ENCODE peak calls at places on chromosomes 13 and 19, in five cellular contexts. V is fibroblast of lung, P is gastrocnemius medialis, X is glutamatergic neuron, L is fibroblast of pulmonary artery. S is an unnamed sample.
A peak's percentile ranks its signal among the peaks of the same experiment; 100 is the strongest.

GRCh38 chr13:83498486-83499190 is 383.6 kb downstream of the SLITRK1 start:
- DNase-seq in L (peak; percentile 43), X (no peak), P (no peak), V (peak; percentile 45), S (no peak)

GRCh38 chr13:61151062-61151461 is 264.6 kb downstream of the PCDH20 start:
- DNase-seq in P (no peak), X (no peak), V (no peak), L (no peak), S (no peak)

GRCh38 chr19:45113628-45114027 is 20.6 kb downstream of the PPP1R37 start:
- DNase-seq in X (no peak), P (no peak), L (no peak), V (no peak), S (no peak)

GRCh38 chr13:109157275-109157674 is 527.9 kb downstream of the MYO16 start:
- DNase-seq in X (no peak), P (no peak), L (no peak), V (no peak), S (no peak)

GRCh38 chr19:5326986-5327623 is 13.5 kb downstream of the PTPRS start:
- DNase-seq in V (no peak), L (no peak), P (no peak), X (no peak), S (no peak)

GRCh38 chr13:108463365-108463764 is 166.0 kb upstream of the MYO16 start:
- DNase-seq in P (no peak), X (no peak), L (peak; percentile 94), V (peak; percentile 86), S (no peak)

GRCh38 chr13:64716936-64717335 is 2513.2 kb downstream of the PCDH9 start:
- DNase-seq in X (no peak), V (no peak), L (no peak), P (no peak), S (no peak)

GRCh38 chr13:99057310-99057975 is 79.6 kb upstream of the DOCK9 start:
- DNase-seq in X (no peak), L (peak; percentile 68), P (no peak), V (peak; percentile 77), S (no peak)

GRCh38 chr13:64640002-64640401 is 2590.1 kb downstream of the PCDH9 start:
- DNase-seq in V (no peak), L (no peak), X (no peak), P (no peak), S (no peak)

GRCh38 chr13:106089251-106089940 is 446.1 kb downstream of the EFNB2 start:
- DNase-seq in V (no peak), X (no peak), L (no peak), P (no peak), S (no peak)

GRCh38 chr19:13806728-13807127 is 11.5 kb downstream of the ZSWIM4 start:
- DNase-seq in V (no peak), X (no peak), P (no peak), L (no peak), S (no peak)

GRCh38 chr19:47447470-47448359 is 24.0 kb downstream of the SLC8A2 start:
- DNase-seq in P (no peak), X (peak; percentile 91), L (peak; percentile 49), V (peak; percentile 31), S (peak; percentile 45)

GRCh38 chr13:38730332-38730731 is 43.5 kb downstream of the FREM2 start:
- DNase-seq in X (no peak), V (no peak), P (no peak), L (no peak), S (no peak)

GRCh38 chr19:8096071-8096470 is 43.5 kb downstream of the CCL25 start:
- DNase-seq in V (no peak), X (no peak), L (no peak), P (no peak), S (no peak)
- TF ChIP-seq CTCF in V (no peak), X (no peak), L (no peak), P (no peak), S (no peak)

DNA sequence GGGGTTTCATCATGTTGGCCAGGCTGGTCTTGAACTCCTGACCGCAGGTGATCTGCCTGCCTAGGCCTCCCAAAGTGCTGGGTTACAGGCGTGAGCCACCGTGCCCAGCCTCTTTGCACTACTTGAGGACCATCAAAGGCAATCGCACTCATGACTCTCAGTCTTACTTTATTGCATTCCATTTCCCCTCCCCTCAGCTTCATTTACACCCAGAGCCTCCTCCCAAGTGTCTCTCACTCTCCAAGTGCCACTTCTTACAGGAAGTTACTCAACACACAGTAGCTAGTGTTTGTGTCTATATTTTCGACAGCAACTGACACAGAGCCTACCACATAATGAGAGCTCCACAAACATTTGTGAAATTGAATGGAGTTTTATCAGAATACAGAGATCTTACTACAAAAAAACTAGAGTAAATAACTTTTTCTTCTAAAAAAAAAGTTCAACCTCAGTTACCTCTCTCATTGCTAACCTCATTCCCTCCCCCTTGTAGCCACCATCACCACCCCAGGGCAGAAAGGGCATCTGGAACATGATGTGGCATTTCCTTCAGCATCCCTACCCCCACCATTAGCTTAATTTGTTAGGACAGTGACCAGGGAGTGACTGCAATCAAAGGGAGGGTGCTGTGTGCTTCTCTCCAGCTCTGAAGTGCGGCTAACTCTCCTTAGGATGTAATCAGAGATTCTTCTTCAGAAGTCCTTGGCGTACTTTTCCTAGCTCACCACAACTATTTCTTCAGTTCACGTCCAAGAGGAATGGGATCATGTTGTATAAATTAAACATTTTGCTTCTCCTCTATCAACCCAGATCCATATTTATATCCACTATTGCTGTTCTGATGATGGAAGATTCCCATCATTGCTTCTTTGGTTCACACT is 17.0 kb upstream of the RUBCNL start:
- DNase-seq in L (no peak), X (no peak), V (no peak), P (no peak), S (peak; percentile 22)
- TF ChIP-seq CTCF in L (no peak), X (no peak), V (no peak), P (no peak), S (no peak)

DNA sequence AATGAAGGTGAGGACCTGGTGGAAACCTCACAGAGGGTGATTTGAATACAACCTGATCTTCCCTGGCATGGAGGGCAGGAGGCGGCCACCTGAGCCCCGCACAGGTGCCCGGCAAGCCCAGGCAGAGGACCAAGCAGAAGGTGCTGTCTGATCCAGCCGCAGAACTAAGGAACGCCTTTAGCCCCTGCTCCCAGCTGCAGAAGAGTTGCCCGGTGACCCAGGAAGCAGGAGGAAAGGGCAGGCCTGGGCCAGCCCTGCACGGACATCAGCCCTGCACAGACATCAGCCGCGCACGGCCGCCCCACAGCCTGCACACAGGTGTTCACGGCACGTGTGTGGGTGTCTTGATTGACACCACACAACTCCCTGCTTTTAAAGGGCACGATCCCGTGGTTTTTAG is 43.1 kb downstream of the RASA3 start:
- DNase-seq in L (no peak), X (no peak), P (no peak), V (no peak), S (no peak)
- TF ChIP-seq CTCF in L (no peak), X (no peak), P (no peak), V (no peak), S (no peak)

GRCh38 chr13:40668335-40668734 is 1.9 kb upstream of the FOXO1 start:
- DNase-seq in L (no peak), V (peak; percentile 27), X (peak; percentile 28), P (peak; percentile 53), S (peak; percentile 21)
- TF ChIP-seq CTCF in L (peak; percentile 60), V (peak; percentile 45), X (peak; percentile 50), P (peak; percentile 50), S (peak; percentile 66)

S was measured in natural killer cell.